ENCODE peak calls at places on chromosomes 4 and X, in four cellular contexts. P is HepG2, N is GM12878, O is H1. X is an unnamed sample.

GRCh38 chr4:181822005-181822375 is 421.2 kb upstream of the TENM3 start:
- DNase-seq in O (no peak), N (no peak), P (no peak), X (no peak)

GRCh38 chr4:85787133-85787532 is 312.2 kb downstream of the ARHGAP24 start:
- DNase-seq in P (no peak), N (no peak), O (no peak), X (no peak)

GRCh38 chr4:41400296-41400695 is 137.7 kb upstream of the LIMCH1 start:
- DNase-seq in O (no peak), N (no peak), P (no peak), X (no peak)

GRCh38 chr4:92231511-92231910 is 72.3 kb upstream of the GRID2 start:
- DNase-seq in P (no peak), O (no peak), N (no peak), X (no peak)

GRCh38 chrX:22109442-22109841 is 77.3 kb downstream of the PHEX start:
- DNase-seq in O (no peak), N (no peak), P (no peak), X (no peak)

GRCh38 chrX:40085086-40085551 is 12.6 kb downstream of the BCOR start:
- DNase-seq in P (no peak), N (no peak), O (no peak), X (no peak)

GRCh38 chr4:111717916-111718315 is 427.3 kb upstream of the FAM241A start:
- DNase-seq in N (no peak), O (no peak), P (no peak), X (no peak)

GRCh38 chrX:102712967-102713677 is 874 bp downstream of the GPRASP2 start:
- DNase-seq in N (no peak), O (peak), P (no peak), X (peak)

GRCh38 chr4:25060179-25060578 is 29.4 kb upstream of the LGI2 start:
- DNase-seq in P (no peak), O (no peak), N (no peak), X (no peak)

GRCh38 chr4:16530688-16531635 is 304.7 kb upstream of the TAPT1 start:
- DNase-seq in N (no peak), O (no peak), P (no peak), X (no peak)

GRCh38 chr4:98199247-98199646 is 56.0 kb upstream of the STPG2 start:
- DNase-seq in O (no peak), P (no peak), N (no peak), X (no peak)

GRCh38 chr4:109864134-109864533 is 16.2 kb downstream of the LRIT3 start:
- DNase-seq in P (no peak), O (no peak), N (no peak), X (no peak)

GRCh38 chr4:42302348-42302747 is 94.9 kb upstream of the SHISA3 start:
- DNase-seq in N (no peak), O (no peak), P (peak), X (peak)

GRCh38 chr4:102350634-102351033 is 5.4 kb upstream of the SLC39A8 start:
- DNase-seq in N (no peak), O (no peak), P (no peak), X (no peak)

GRCh38 chr4:2284934-2285664 is 23.2 kb upstream of the MXD4 start:
- DNase-seq in N (no peak), P (no peak), O (no peak), X (no peak)

GRCh38 chr4:76341063-76341462 is 34.5 kb downstream of the STBD1 start:
- DNase-seq in O (no peak), N (no peak), P (no peak), X (no peak)

GRCh38 chrX:3697701-3698279 is 15.7 kb downstream of the PRKX start:
- DNase-seq in N (no peak), O (no peak), P (no peak), X (no peak)

GRCh38 chr4:32022071-32022470 is 1301.9 kb downstream of the PCDH7 start:
- DNase-seq in P (no peak), O (no peak), N (no peak), X (no peak)

GRCh38 chr4:121648518-121648917 is 48.3 kb downstream of the ANXA5 start:
- DNase-seq in P (no peak), N (no peak), O (no peak), X (no peak)

GRCh38 chr4:141102367-141102766 is 30.9 kb downstream of the RNF150 start:
- DNase-seq in P (no peak), O (no peak), N (no peak), X (no peak)

GRCh38 chr4:55398966-55399365 is 3.2 kb downstream of the TMEM165 start:
- DNase-seq in P (peak), O (no peak), N (no peak), X (no peak)

GRCh38 chr4:141427726-141428296 is 207.1 kb downstream of the ZNF330 start:
- DNase-seq in N (no peak), O (no peak), P (no peak), X (no peak)

GRCh38 chrX:80578518-80579105 is 158.4 kb downstream of the TENT5D start:
- DNase-seq in O (no peak), P (peak), N (no peak), X (peak)

GRCh38 chr4:76504613-76505465 is 69.8 kb downstream of the SHROOM3 start:
- DNase-seq in O (no peak), P (peak), N (no peak), X (peak)

GRCh38 chr4:150415213-150415612 is 166.7 kb upstream of the MAB21L2 start:
- DNase-seq in N (no peak), O (no peak), P (no peak), X (no peak)

GRCh38 chr4:153159728-153160221 is 44.5 kb upstream of the TRIM2 start:
- DNase-seq in O (no peak), N (no peak), P (no peak), X (no peak)

GRCh38 chr4:159607824-159608223 is 504.9 kb downstream of the RAPGEF2 start:
- DNase-seq in N (no peak), O (no peak), P (no peak), X (no peak)

GRCh38 chr4:5051692-5052423 is 578 bp downstream of the STK32B start:
- DNase-seq in O (peak), P (no peak), N (no peak), X (no peak)

GRCh38 chr4:121457278-121457875 is 76.6 kb upstream of the QRFPR start:
- DNase-seq in O (no peak), N (no peak), P (no peak), X (no peak)

GRCh38 chr4:173529505-173530325 is at the start of gene HAND2:
- DNase-seq in O (peak), P (no peak), N (no peak), X (peak)

GRCh38 chr4:175125410-175126068 is 207.4 kb downstream of the ADAM29 start:
- DNase-seq in O (no peak), P (no peak), N (no peak), X (no peak)

GRCh38 chrX:119410854-119411253 is 11.7 kb downstream of the SLC25A43 start:
- DNase-seq in O (no peak), N (no peak), P (no peak), X (no peak)

GRCh38 chr4:18953613-18954012 is 932.1 kb upstream of the LCORL start:
- DNase-seq in O (no peak), N (no peak), P (no peak), X (no peak)

GRCh38 chr4:106864231-106864630 is 171.9 kb downstream of the DKK2 start:
- DNase-seq in N (no peak), P (no peak), O (no peak), X (no peak)

GRCh38 chr4:180898305-180898704 is 1344.9 kb upstream of the TENM3 start:
- DNase-seq in P (no peak), O (no peak), N (no peak), X (no peak)

GRCh38 chrX:150036181-150036580 is 97.9 kb upstream of the EOLA2 start:
- DNase-seq in P (peak), O (no peak), N (no peak), X (no peak)

GRCh38 chr4:136650541-136651277 is 881.6 kb downstream of the PCDH18 start:
- DNase-seq in N (peak), O (no peak), P (peak), X (no peak)

GRCh38 chrX:10079155-10079711 is 77.5 kb upstream of the CLCN4 start:
- DNase-seq in P (peak), O (no peak), N (no peak), X (no peak)
- TF ChIP-seq SP1 in P (no peak), O (no peak), N (no peak), X (no peak)

DNA sequence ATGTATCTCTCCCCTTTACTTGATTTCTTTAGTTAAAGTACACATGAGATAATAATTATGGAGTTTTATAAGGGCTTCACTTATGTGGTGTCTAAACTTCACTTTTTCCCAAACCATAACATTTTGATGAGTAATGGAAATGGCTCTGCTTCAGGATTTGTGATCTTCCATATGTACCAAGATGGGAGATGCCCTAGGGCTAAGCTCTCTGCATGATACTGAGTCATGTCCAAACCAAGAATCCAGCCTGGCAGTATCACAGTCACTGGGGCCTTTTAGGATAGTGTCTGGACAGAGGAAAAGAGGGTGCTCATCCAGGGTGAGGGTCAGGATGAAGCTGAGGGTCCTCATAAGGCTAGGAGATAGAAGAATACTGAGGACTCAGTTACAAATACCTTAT is 47.9 kb upstream of the PAGE3 start:
- DNase-seq in P (no peak), O (no peak), N (no peak), X (no peak)
- TF ChIP-seq SUZ12 in P (no peak), O (no peak), N (no peak), X (no peak)

DNA sequence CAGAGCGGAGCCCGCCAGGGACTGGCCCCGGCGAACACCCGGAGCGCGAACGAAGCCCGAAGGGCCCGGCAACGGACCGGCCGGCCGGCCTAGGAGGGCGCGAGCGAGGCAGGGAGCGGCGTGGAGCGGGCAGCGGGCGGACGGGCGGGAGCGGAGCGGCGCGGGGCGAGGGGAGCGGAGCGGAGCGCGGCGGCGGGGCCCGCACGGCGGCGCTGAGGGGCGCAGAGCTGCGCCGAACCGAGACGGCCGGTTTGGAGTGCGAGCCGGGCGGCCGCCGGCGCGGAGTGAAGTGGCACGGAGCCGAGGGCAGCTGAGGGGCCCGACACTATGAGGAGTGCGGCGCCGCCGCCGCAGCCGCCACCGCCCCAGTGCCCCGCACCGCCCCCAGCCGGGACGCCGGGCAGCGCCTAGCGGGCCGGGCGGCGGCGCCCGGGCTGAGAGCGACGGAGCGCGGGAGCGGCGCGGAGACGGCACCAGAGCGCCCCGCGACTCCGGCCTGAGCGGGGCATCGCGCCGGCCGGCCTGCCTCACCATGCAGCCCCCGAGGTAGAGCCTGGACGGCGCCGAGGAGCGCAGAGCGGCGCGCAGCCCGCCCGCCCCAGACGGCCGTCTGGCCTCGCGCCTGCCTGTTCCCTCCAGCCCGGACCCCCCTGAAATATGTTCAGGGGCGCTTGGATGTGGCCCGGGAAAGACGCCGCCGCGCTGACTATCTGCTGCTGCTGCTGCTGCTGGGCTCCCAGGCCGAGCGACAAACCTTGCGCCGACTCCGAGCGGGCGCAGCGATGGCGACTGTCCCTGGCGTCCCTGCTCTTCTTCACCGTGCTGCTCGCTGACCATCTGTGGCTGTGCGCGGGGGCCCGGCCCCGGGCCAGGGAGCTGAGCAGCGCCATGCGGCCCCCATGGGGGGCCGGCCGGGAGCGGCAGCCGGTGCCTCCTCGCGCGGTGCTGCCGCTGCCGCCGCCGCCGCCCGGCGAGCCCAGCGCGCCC is 793 bp downstream of the NALF2 start:
- DNase-seq in O (no peak), N (no peak), P (no peak), X (peak)
- TF ChIP-seq SP1 in O (no peak), N (no peak), P (no peak), X (no peak)

GRCh38 chr4:112889619-112890294 is 159.7 kb upstream of the ANK2 start:
- DNase-seq in N (peak), O (no peak), P (no peak), X (no peak)
- TF ChIP-seq SUZ12 in N (no peak), O (no peak), P (no peak), X (no peak)